ENCODE peak calls at places on chromosomes 11 and 22, in six cellular contexts. One of them, this sample, is unnamed.

GRCh38 chr11:9090488-9091043 is 833 bp downstream of the SCUBE2 start:
- DNase-seq in fibroblast of pulmonary artery: peak; percentile 10
- DNase-seq in Right ventricle myocardium superior: no peak
- DNase-seq in T-helper 1 cell: no peak
- DNase-seq in COR-L47: no peak
- DNase-seq in COLO829: no peak
- DNase-seq in this sample: peak; percentile 27

GRCh38 chr22:35353318-35353717 is 27.6 kb upstream of the HMOX1 start:
- DNase-seq in COLO829: no peak
- DNase-seq in T-helper 1 cell: no peak
- DNase-seq in COR-L47: no peak
- DNase-seq in fibroblast of pulmonary artery: no peak
- DNase-seq in Right ventricle myocardium superior: peak; percentile 61
- DNase-seq in this sample: no peak

GRCh38 chr22:36732609-36733008 is 29.1 kb upstream of the CACNG2 start:
- DNase-seq in Right ventricle myocardium superior: no peak
- DNase-seq in COR-L47: no peak
- DNase-seq in T-helper 1 cell: no peak
- DNase-seq in fibroblast of pulmonary artery: no peak
- DNase-seq in COLO829: no peak
- DNase-seq in this sample: no peak

GRCh38 chr11:59556883-59557205 is 45.5 kb downstream of the OR4D9 start:
- DNase-seq in COLO829: no peak
- DNase-seq in COR-L47: no peak
- DNase-seq in fibroblast of pulmonary artery: no peak
- DNase-seq in T-helper 1 cell: peak; percentile 42
- DNase-seq in Right ventricle myocardium superior: no peak
- DNase-seq in this sample: no peak

GRCh38 chr11:132349806-132350733 is 979.7 kb downstream of the NTM start:
- DNase-seq in Right ventricle myocardium superior: no peak
- DNase-seq in COLO829: no peak
- DNase-seq in T-helper 1 cell: no peak
- DNase-seq in COR-L47: no peak
- DNase-seq in fibroblast of pulmonary artery: no peak
- DNase-seq in this sample: peak; percentile 18

GRCh38 chr11:112211556-112211955 is 14.7 kb upstream of the PTS start:
- DNase-seq in T-helper 1 cell: no peak
- DNase-seq in COLO829: no peak
- DNase-seq in COR-L47: no peak
- DNase-seq in Right ventricle myocardium superior: no peak
- DNase-seq in fibroblast of pulmonary artery: no peak
- DNase-seq in this sample: no peak

GRCh38 chr11:33827206-33827605 is 52.9 kb upstream of the FBXO3 start:
- DNase-seq in COR-L47: no peak
- DNase-seq in COLO829: no peak
- DNase-seq in T-helper 1 cell: no peak
- DNase-seq in fibroblast of pulmonary artery: no peak
- DNase-seq in Right ventricle myocardium superior: no peak
- DNase-seq in this sample: no peak

GRCh38 chr11:19817265-19817851 is 104.7 kb downstream of the NAV2 start:
- DNase-seq in COR-L47: no peak
- DNase-seq in Right ventricle myocardium superior: no peak
- DNase-seq in fibroblast of pulmonary artery: no peak
- DNase-seq in COLO829: no peak
- DNase-seq in T-helper 1 cell: no peak
- DNase-seq in this sample: no peak

GRCh38 chr22:50528682-50529415 is 963 bp downstream of the TYMP start:
- DNase-seq in fibroblast of pulmonary artery: no peak
- DNase-seq in COR-L47: no peak
- DNase-seq in T-helper 1 cell: no peak
- DNase-seq in COLO829: no peak
- DNase-seq in Right ventricle myocardium superior: no peak
- DNase-seq in this sample: no peak

GRCh38 chr22:48054596-48054995 is 1292.1 kb downstream of the TBC1D22A start:
- DNase-seq in COLO829: no peak
- DNase-seq in Right ventricle myocardium superior: no peak
- DNase-seq in T-helper 1 cell: no peak
- DNase-seq in fibroblast of pulmonary artery: no peak
- DNase-seq in COR-L47: no peak
- DNase-seq in this sample: no peak

GRCh38 chr11:98572941-98573340 is 447.8 kb upstream of the CNTN5 start:
- DNase-seq in fibroblast of pulmonary artery: no peak
- DNase-seq in Right ventricle myocardium superior: no peak
- DNase-seq in COR-L47: no peak
- DNase-seq in COLO829: no peak
- DNase-seq in T-helper 1 cell: no peak
- DNase-seq in this sample: no peak

GRCh38 chr11:2541881-2542361 is 97.1 kb downstream of the KCNQ1 start:
- DNase-seq in Right ventricle myocardium superior: peak; percentile 21
- DNase-seq in COR-L47: no peak
- DNase-seq in fibroblast of pulmonary artery: no peak
- DNase-seq in T-helper 1 cell: no peak
- DNase-seq in COLO829: no peak
- DNase-seq in this sample: no peak

GRCh38 chr11:43578346-43579170 is 102.0 kb upstream of the HSD17B12 start:
- DNase-seq in Right ventricle myocardium superior: no peak
- DNase-seq in fibroblast of pulmonary artery: peak; percentile 39
- DNase-seq in COLO829: no peak
- DNase-seq in T-helper 1 cell: no peak
- DNase-seq in COR-L47: no peak
- DNase-seq in this sample: peak; percentile 53

GRCh38 chr22:50621948-50622722 is 5.8 kb downstream of the ARSA start:
- DNase-seq in Right ventricle myocardium superior: no peak
- DNase-seq in COR-L47: no peak
- DNase-seq in fibroblast of pulmonary artery: no peak
- DNase-seq in T-helper 1 cell: peak; percentile 41
- DNase-seq in COLO829: no peak
- DNase-seq in this sample: no peak

GRCh38 chr22:43535741-43536140 is 123.9 kb downstream of the MPPED1 start:
- DNase-seq in Right ventricle myocardium superior: no peak
- DNase-seq in COLO829: no peak
- DNase-seq in fibroblast of pulmonary artery: no peak
- DNase-seq in COR-L47: no peak
- DNase-seq in T-helper 1 cell: no peak
- DNase-seq in this sample: no peak

GRCh38 chr11:9861860-9862725 is 198.2 kb downstream of the SWAP70 start:
- DNase-seq in COLO829: peak; percentile 57
- DNase-seq in COR-L47: peak; percentile 16
- DNase-seq in T-helper 1 cell: peak; percentile 61
- DNase-seq in fibroblast of pulmonary artery: peak; percentile 81
- DNase-seq in Right ventricle myocardium superior: peak; percentile 39
- DNase-seq in this sample: peak; percentile 72

GRCh38 chr22:50308986-50309600 is 1.6 kb upstream of the PLXNB2 start:
- DNase-seq in COLO829: no peak
- DNase-seq in COR-L47: no peak
- DNase-seq in Right ventricle myocardium superior: no peak
- DNase-seq in T-helper 1 cell: no peak
- DNase-seq in fibroblast of pulmonary artery: no peak
- DNase-seq in this sample: no peak

GRCh38 chr11:1048375-1049070 is 12.0 kb upstream of the MUC6 start:
- DNase-seq in T-helper 1 cell: no peak
- DNase-seq in COLO829: no peak
- DNase-seq in fibroblast of pulmonary artery: no peak
- DNase-seq in Right ventricle myocardium superior: peak; percentile 28
- DNase-seq in COR-L47: no peak
- DNase-seq in this sample: no peak

GRCh38 chr11:108206171-108206570 is 16.3 kb downstream of the NPAT start:
- DNase-seq in COR-L47: no peak
- DNase-seq in T-helper 1 cell: no peak
- DNase-seq in COLO829: no peak
- DNase-seq in Right ventricle myocardium superior: peak; percentile 63
- DNase-seq in fibroblast of pulmonary artery: no peak
- DNase-seq in this sample: no peak

GRCh38 chr11:113111156-113111555 is 149.9 kb downstream of the NCAM1 start:
- DNase-seq in fibroblast of pulmonary artery: no peak
- DNase-seq in T-helper 1 cell: no peak
- DNase-seq in COR-L47: no peak
- DNase-seq in Right ventricle myocardium superior: no peak
- DNase-seq in COLO829: no peak
- DNase-seq in this sample: no peak

GRCh38 chr11:59263225-59263894 is 50.6 kb upstream of the MPEG1 start:
- DNase-seq in T-helper 1 cell: no peak
- DNase-seq in fibroblast of pulmonary artery: no peak
- DNase-seq in Right ventricle myocardium superior: peak; percentile 59
- DNase-seq in COR-L47: no peak
- DNase-seq in COLO829: no peak
- DNase-seq in this sample: no peak

GRCh38 chr11:116117326-116118137 is 613.3 kb upstream of the CADM1 start:
- DNase-seq in T-helper 1 cell: no peak
- DNase-seq in Right ventricle myocardium superior: no peak
- DNase-seq in COR-L47: no peak
- DNase-seq in fibroblast of pulmonary artery: no peak
- DNase-seq in COLO829: no peak
- DNase-seq in this sample: no peak

GRCh38 chr11:7651700-7652099 is 21.6 kb downstream of the CYB5R2 start:
- DNase-seq in COLO829: peak; percentile 78
- DNase-seq in fibroblast of pulmonary artery: no peak
- DNase-seq in T-helper 1 cell: no peak
- DNase-seq in Right ventricle myocardium superior: peak; percentile 64
- DNase-seq in COR-L47: no peak
- DNase-seq in this sample: no peak

GRCh38 chr11:28490763-28491382 is 382.7 kb downstream of the METTL15 start:
- DNase-seq in COR-L47: no peak
- DNase-seq in Right ventricle myocardium superior: no peak
- DNase-seq in T-helper 1 cell: no peak
- DNase-seq in fibroblast of pulmonary artery: peak; percentile 55
- DNase-seq in COLO829: no peak
- DNase-seq in this sample: no peak

GRCh38 chr22:45656577-45656976 is 15.1 kb upstream of the ATXN10 start:
- DNase-seq in COR-L47: no peak
- DNase-seq in T-helper 1 cell: no peak
- DNase-seq in fibroblast of pulmonary artery: no peak
- DNase-seq in Right ventricle myocardium superior: no peak
- DNase-seq in COLO829: no peak
- DNase-seq in this sample: no peak